ENCODE peak calls at places on chromosomes 13 and 19, in four cellular contexts. Q is fibroblast of villous mesenchyme, C is brain microvascular endothelial cell, Z is thoracic aorta. U is an unnamed sample.

GRCh38 chr13:33845572-33846305 is 27.8 kb downstream of the RFC3 start:
- DNase-seq in Q (no peak), Z (no peak), C (no peak), U (no peak)

GRCh38 chr19:8592231-8593009 is 15.2 kb upstream of the MYO1F start:
- DNase-seq in Z (peak), Q (peak), C (peak), U (peak)

GRCh38 chr13:42354246-42355117 is 82.5 kb downstream of the AKAP11 start:
- DNase-seq in Q (peak), C (peak), Z (no peak), U (peak)

GRCh38 chr19:45117167-45117594 is 24.2 kb downstream of the PPP1R37 start:
- DNase-seq in Z (no peak), C (no peak), Q (peak), U (peak)

GRCh38 chr13:33728271-33729037 is 89.5 kb upstream of the RFC3 start:
- DNase-seq in Q (no peak), C (no peak), Z (no peak), U (peak)

GRCh38 chr19:54310543-54310942 is 2.4 kb downstream of the LILRA5 start:
- DNase-seq in Q (no peak), C (no peak), Z (no peak), U (no peak)

GRCh38 chr19:17105548-17105947 is 30.0 kb downstream of the MYO9B start:
- DNase-seq in C (no peak), Q (no peak), Z (no peak), U (no peak)

GRCh38 chr13:48514776-48515175 is 18.1 kb downstream of the RCBTB2 start:
- DNase-seq in C (no peak), Z (no peak), Q (no peak), U (no peak)

GRCh38 chr19:52237197-52237596 is 32.2 kb upstream of the ZNF766 start:
- DNase-seq in Z (no peak), Q (no peak), C (peak), U (peak)

GRCh38 chr13:49997935-49998334 is 1.1 kb downstream of the TRIM13 start:
- DNase-seq in Q (peak), C (no peak), Z (no peak), U (peak)

GRCh38 chr13:59356607-59357006 is 807.1 kb downstream of the DIAPH3 start:
- DNase-seq in C (peak), Z (no peak), Q (peak), U (peak)

GRCh38 chr13:40255551-40255950 is 410.9 kb downstream of the FOXO1 start:
- DNase-seq in Q (no peak), C (no peak), Z (no peak), U (no peak)

GRCh38 chr19:39192846-39193245 is 3.9 kb upstream of the NCCRP1 start:
- DNase-seq in Z (no peak), C (no peak), Q (peak), U (no peak)

GRCh38 chr13:42258747-42259146 is 13.2 kb upstream of the AKAP11 start:
- DNase-seq in Z (no peak), Q (no peak), C (no peak), U (no peak)

GRCh38 chr19:35013047-35013819 is 13.1 kb downstream of the GRAMD1A start:
- DNase-seq in Z (peak), C (peak), Q (peak), U (peak)

GRCh38 chr19:42441047-42441440 is 1.7 kb downstream of the CXCL17 start:
- DNase-seq in Z (no peak), Q (no peak), C (no peak), U (no peak)

DNA sequence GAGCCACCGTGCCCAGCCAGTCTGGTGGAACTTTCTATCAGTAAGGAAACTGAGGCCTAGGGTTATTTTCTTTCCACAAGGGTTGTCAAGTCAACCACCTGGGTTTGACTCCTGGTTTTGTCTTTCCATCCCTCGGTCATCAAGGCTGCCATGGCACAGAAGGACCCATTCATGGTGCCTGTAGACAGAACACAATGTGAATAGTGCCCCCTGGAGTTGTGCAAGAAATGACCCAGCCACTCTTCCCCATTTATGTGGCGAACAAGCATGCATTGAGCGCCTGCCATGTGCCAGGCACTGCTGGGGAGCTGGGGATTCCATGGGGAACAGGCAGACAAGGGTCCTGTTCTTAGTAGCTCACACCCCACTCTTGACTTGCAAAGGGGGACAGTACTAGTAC is 4.1 kb downstream of the SMARCA4 start:
- DNase-seq in Q (no peak), C (no peak), Z (no peak), U (no peak)
- TF ChIP-seq CTCF in Q (no peak), C (peak), Z (no peak), U (no peak)

GRCh38 chr19:3098515-3099346 is 4.6 kb downstream of the GNA11 start:
- DNase-seq in C (no peak), Q (peak), Z (no peak), U (peak)
- H3K4me3 ChIP-seq in C (no peak), Q (peak), Z (peak), U (peak)

GRCh38 chr19:47882890-47883289 is 3.2 kb downstream of the SULT2A1 start:
- DNase-seq in Q (no peak), Z (no peak), C (no peak), U (no peak)
- TF ChIP-seq CTCF in Q (no peak), Z (no peak), C (no peak), U (no peak)

GRCh38 chr13:97477824-97478223 is 43.9 kb downstream of the RAP2A start:
- DNase-seq in C (no peak), Z (no peak), Q (no peak), U (no peak)
- H3K4me3 ChIP-seq in C (no peak), Z (no peak), Q (no peak), U (no peak)

GRCh38 chr13:70714993-70715392 is 606.7 kb upstream of the KLHL1 start:
- DNase-seq in C (no peak), Z (no peak), Q (no peak), U (no peak)
- TF ChIP-seq CTCF in C (peak), Z (no peak), Q (no peak), U (no peak)

GRCh38 chr19:12828494-12828893 is 5.9 kb downstream of the RTBDN start:
- DNase-seq in C (no peak), Z (no peak), Q (peak), U (peak)

GRCh38 chr19:12821761-12822160 is 12.6 kb downstream of the RTBDN start:
- DNase-seq in C (no peak), Q (no peak), Z (no peak), U (peak)

GRCh38 chr19:12825259-12826131 is 8.9 kb downstream of the RTBDN start:
- DNase-seq in Z (no peak), C (no peak), Q (peak), U (no peak)
- H3K4me3 ChIP-seq in Z (no peak), C (no peak), Q (peak), U (no peak)

DNA sequence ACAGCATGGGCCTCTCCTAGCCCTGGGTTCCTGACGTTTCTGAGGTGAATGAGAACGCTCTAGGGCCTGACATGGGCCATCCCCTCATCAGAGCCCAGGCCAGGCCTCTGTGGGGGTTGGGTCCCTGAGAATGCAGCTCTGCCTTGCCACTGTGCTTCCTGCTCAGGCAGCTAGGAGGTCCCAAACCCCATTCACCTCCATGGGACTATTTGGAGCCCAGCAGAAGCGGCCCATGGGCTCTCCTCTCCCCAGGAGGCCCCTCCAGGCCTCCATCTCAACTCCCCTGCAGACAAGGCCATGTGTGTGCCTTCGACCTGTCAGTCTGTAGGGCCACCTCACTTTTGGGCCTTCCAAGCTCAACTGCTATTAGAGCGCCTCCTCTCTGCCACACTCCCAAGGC is 36.9 kb downstream of the ELL start:
- DNase-seq in C (no peak), Q (no peak), Z (no peak), U (no peak)
- TF ChIP-seq CTCF in C (no peak), Q (no peak), Z (no peak), U (no peak)

GRCh38 chr19:46391296-46392251 is 21.8 kb downstream of the CCDC8 start:
- DNase-seq in Q (no peak), C (no peak), Z (no peak), U (no peak)
- H3K4me3 ChIP-seq in Q (no peak), C (no peak), Z (no peak), U (no peak)